ENCODE peak calls at places on chromosomes 5 and 9, in nine cellular contexts. E, A, B, M, R, L, W, X and Z are unnamed samples.

GRCh38 chr9:101458955-101459631 is 23.5 kb upstream of the ALDOB start:
- DNase-seq in E (no peak), A (peak), B (no peak), M (peak), R (peak), L (peak), W (no peak), X (peak), Z (peak)

GRCh38 chr5:11319851-11320580 is 559.0 kb upstream of the DAP start:
- DNase-seq in E (no peak), A (no peak), B (no peak), M (no peak), R (peak), L (no peak), W (no peak), X (no peak), Z (no peak)

GRCh38 chr5:16076657-16077056 is 102.9 kb downstream of the MARCHF11 start:
- DNase-seq in E (no peak), A (no peak), B (no peak), M (no peak), R (no peak), L (no peak), W (no peak), X (no peak), Z (no peak)

GRCh38 chr5:78808380-78808779 is 159.8 kb upstream of the LHFPL2 start:
- DNase-seq in E (no peak), A (no peak), B (no peak), M (no peak), R (no peak), L (no peak), W (no peak), X (no peak), Z (no peak)

GRCh38 chr9:124654431-124654830 is 116.7 kb downstream of the NR6A1 start:
- DNase-seq in E (no peak), A (no peak), B (no peak), M (no peak), R (no peak), L (no peak), W (no peak), X (no peak), Z (no peak)

GRCh38 chr9:91075279-91075678 is 273.7 kb downstream of the SYK start:
- DNase-seq in E (no peak), A (no peak), B (no peak), M (no peak), R (no peak), L (no peak), W (no peak), X (no peak), Z (no peak)

GRCh38 chr9:26261503-26262330 is 583.5 kb upstream of the TUSC1 start:
- DNase-seq in E (no peak), A (no peak), B (no peak), M (peak), R (no peak), L (no peak), W (no peak), X (no peak), Z (no peak)

GRCh38 chr9:91036356-91036755 is 234.7 kb downstream of the SYK start:
- DNase-seq in E (no peak), A (no peak), B (no peak), M (no peak), R (no peak), L (no peak), W (no peak), X (no peak), Z (no peak)

GRCh38 chr9:14007199-14007769 is 306.7 kb downstream of the NFIB start:
- DNase-seq in E (no peak), A (no peak), B (no peak), M (no peak), R (no peak), L (no peak), W (no peak), X (no peak), Z (no peak)

GRCh38 chr5:53671447-53671846 is 111.0 kb downstream of the NDUFS4 start:
- DNase-seq in E (no peak), A (peak), B (no peak), M (no peak), R (no peak), L (no peak), W (no peak), X (no peak), Z (no peak)

GRCh38 chr9:78620764-78621163 is 323.8 kb downstream of the PSAT1 start:
- DNase-seq in E (no peak), A (no peak), B (no peak), M (no peak), R (peak), L (no peak), W (no peak), X (no peak), Z (no peak)

GRCh38 chr9:109276469-109277440 is 44.1 kb downstream of the EPB41L4B start:
- DNase-seq in E (no peak), A (no peak), B (no peak), M (no peak), R (no peak), L (no peak), W (no peak), X (no peak), Z (peak)

GRCh38 chr5:39256472-39256871 is 37.1 kb upstream of the FYB1 start:
- DNase-seq in E (no peak), A (no peak), B (no peak), M (peak), R (peak), L (no peak), W (no peak), X (no peak), Z (no peak)

GRCh38 chr9:121698627-121699270 is 47.3 kb downstream of the DAB2IP start:
- DNase-seq in E (no peak), A (peak), B (no peak), M (no peak), R (peak), L (no peak), W (no peak), X (no peak), Z (no peak)

GRCh38 chr5:53482717-53483638 is 2.5 kb downstream of the FST start:
- DNase-seq in E (peak), A (peak), B (peak), M (no peak), R (no peak), L (peak), W (no peak), X (peak), Z (no peak)

GRCh38 chr5:151205411-151205810 is 18.5 kb downstream of the CCDC69 start:
- DNase-seq in E (no peak), A (no peak), B (no peak), M (no peak), R (no peak), L (no peak), W (no peak), X (peak), Z (no peak)

GRCh38 chr5:66660401-66660800 is 64.2 kb downstream of the MAST4 start:
- DNase-seq in E (no peak), A (no peak), B (no peak), M (no peak), R (no peak), L (no peak), W (no peak), X (no peak), Z (no peak)

GRCh38 chr9:129108805-129109370 is 1.7 kb downstream of the CRAT start:
- DNase-seq in E (no peak), A (no peak), B (no peak), M (no peak), R (no peak), L (no peak), W (no peak), X (no peak), Z (no peak)

GRCh38 chr9:4892501-4893194 is 92.4 kb upstream of the JAK2 start:
- DNase-seq in E (no peak), A (no peak), B (no peak), M (no peak), R (no peak), L (no peak), W (no peak), X (no peak), Z (no peak)

GRCh38 chr9:120693609-120694008 is 20.7 kb downstream of the MEGF9 start:
- DNase-seq in E (no peak), A (no peak), B (no peak), M (peak), R (no peak), L (no peak), W (no peak), X (no peak), Z (no peak)

GRCh38 chr5:9715891-9716335 is 85.8 kb upstream of the TAS2R1 start:
- DNase-seq in E (no peak), A (no peak), B (no peak), M (no peak), R (no peak), L (no peak), W (no peak), X (no peak), Z (no peak)

GRCh38 chr5:10690460-10690859 is 70.6 kb downstream of the DAP start:
- DNase-seq in E (no peak), A (no peak), B (no peak), M (peak), R (no peak), L (no peak), W (no peak), X (no peak), Z (no peak)

GRCh38 chr5:132456553-132457361 is 33.8 kb downstream of the IRF1 start:
- DNase-seq in E (peak), A (no peak), B (peak), M (no peak), R (no peak), L (peak), W (no peak), X (peak), Z (no peak)